ENCODE peak calls at places on chromosome 3, in nine cellular contexts. X, C, K, H, S, R, W, O and F are unnamed samples.

GRCh38 chr3:30346927-30347320 is 259.5 kb upstream of the TGFBR2 start:
- DNase-seq in X (no peak), C (no peak), K (no peak), H (no peak), S (no peak), R (no peak), W (no peak), O (no peak), F (no peak)

GRCh38 chr3:94159062-94159726 is 96.3 kb downstream of the NSUN3 start:
- DNase-seq in X (no peak), C (peak), K (peak), H (no peak), S (peak), R (peak), W (peak), O (no peak), F (peak)

GRCh38 chr3:171809513-171810277 is 588 bp downstream of the PLD1 start:
- DNase-seq in X (no peak), C (peak), K (peak), H (peak), S (peak), R (peak), W (peak), O (peak), F (peak)

GRCh38 chr3:107242579-107242978 is 134.7 kb upstream of the CCDC54 start:
- DNase-seq in X (no peak), C (no peak), K (no peak), H (no peak), S (no peak), R (no peak), W (no peak), O (no peak), F (no peak)

GRCh38 chr3:144084929-144085328 is 113.3 kb downstream of the DIPK2A start:
- DNase-seq in X (no peak), C (no peak), K (no peak), H (no peak), S (no peak), R (no peak), W (no peak), O (no peak), F (peak)

GRCh38 chr3:7977245-7978103 is 524.1 kb upstream of the LMCD1 start:
- DNase-seq in X (no peak), C (no peak), K (peak), H (no peak), S (no peak), R (no peak), W (peak), O (no peak), F (peak)

GRCh38 chr3:634511-634910 is 437.9 kb downstream of the CHL1 start:
- DNase-seq in X (no peak), C (no peak), K (no peak), H (no peak), S (no peak), R (no peak), W (no peak), O (no peak), F (no peak)

GRCh38 chr3:28700728-28701127 is 352.1 kb upstream of the AZI2 start:
- DNase-seq in X (no peak), C (no peak), K (no peak), H (no peak), S (no peak), R (no peak), W (no peak), O (no peak), F (no peak)

GRCh38 chr3:138942861-138943623 is 3.9 kb downstream of the FOXL2 start:
- DNase-seq in X (no peak), C (no peak), K (no peak), H (no peak), S (no peak), R (no peak), W (no peak), O (peak), F (no peak)

GRCh38 chr3:155233213-155233612 is 60.3 kb downstream of the STRIT1 start:
- DNase-seq in X (no peak), C (peak), K (peak), H (no peak), S (peak), R (peak), W (peak), O (peak), F (peak)

GRCh38 chr3:140629351-140630137 is 48.3 kb upstream of the TRIM42 start:
- DNase-seq in X (no peak), C (peak), K (peak), H (no peak), S (peak), R (peak), W (peak), O (no peak), F (peak)

GRCh38 chr3:36097180-36097579 is 283.1 kb upstream of the STAC start:
- DNase-seq in X (no peak), C (no peak), K (no peak), H (no peak), S (no peak), R (no peak), W (no peak), O (no peak), F (no peak)

GRCh38 chr3:99625237-99625622 is 13.2 kb upstream of the COL8A1 start:
- DNase-seq in X (no peak), C (no peak), K (no peak), H (no peak), S (no peak), R (no peak), W (no peak), O (no peak), F (no peak)

GRCh38 chr3:99624536-99625236 is 13.7 kb upstream of the COL8A1 start:
- DNase-seq in X (no peak), C (no peak), K (no peak), H (no peak), S (no peak), R (no peak), W (no peak), O (no peak), F (no peak)

GRCh38 chr3:99620976-99621375 is 17.4 kb upstream of the COL8A1 start:
- DNase-seq in X (no peak), C (peak), K (no peak), H (no peak), S (no peak), R (peak), W (no peak), O (no peak), F (no peak)

GRCh38 chr3:99614768-99615167 is 23.6 kb upstream of the COL8A1 start:
- DNase-seq in X (no peak), C (no peak), K (no peak), H (no peak), S (no peak), R (no peak), W (no peak), O (no peak), F (no peak)

DNA sequence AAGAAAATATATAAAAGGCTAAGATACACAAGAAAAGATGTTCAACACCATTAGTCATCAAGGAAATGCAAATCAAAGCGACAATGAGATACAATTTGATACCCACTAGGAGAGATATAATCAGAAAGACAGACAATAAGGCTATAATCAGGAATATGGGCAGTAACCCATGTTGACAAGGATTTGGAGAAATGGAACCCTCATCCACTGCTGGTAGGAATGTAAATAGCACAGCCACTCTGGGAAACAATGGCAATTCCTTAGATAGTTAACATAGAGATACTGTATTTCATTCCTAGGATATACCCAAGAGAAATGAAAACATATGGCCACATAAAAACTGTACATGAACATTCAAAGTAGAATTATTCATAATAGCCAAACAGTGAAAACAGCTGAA is 18.3 kb upstream of the COL8A1 start:
- DNase-seq in X (no peak), C (no peak), K (no peak), H (no peak), S (no peak), R (no peak), W (no peak), O (no peak), F (no peak)
- TF ChIP-seq CTCF in X (peak), C (peak), K (no peak), H (no peak), S (no peak), R (peak), W (no peak), O (no peak), F (no peak)

GRCh38 chr3:10320320-10320677 is 613 bp downstream of the SEC13 start:
- DNase-seq in X (no peak), C (no peak), K (no peak), H (no peak), S (no peak), R (no peak), W (no peak), O (no peak), F (no peak)

GRCh38 chr3:10319251-10319650 is 1.7 kb downstream of the SEC13 start:
- DNase-seq in X (no peak), C (no peak), K (no peak), H (no peak), S (no peak), R (no peak), W (no peak), O (no peak), F (no peak)

GRCh38 chr3:10319804-10320203 is 1.1 kb downstream of the SEC13 start:
- DNase-seq in X (no peak), C (no peak), K (peak), H (no peak), S (no peak), R (peak), W (peak), O (no peak), F (no peak)

GRCh38 chr3:10321630-10322354 is 880 bp upstream of the SEC13 start:
- DNase-seq in X (no peak), C (no peak), K (no peak), H (no peak), S (no peak), R (no peak), W (no peak), O (no peak), F (no peak)

DNA sequence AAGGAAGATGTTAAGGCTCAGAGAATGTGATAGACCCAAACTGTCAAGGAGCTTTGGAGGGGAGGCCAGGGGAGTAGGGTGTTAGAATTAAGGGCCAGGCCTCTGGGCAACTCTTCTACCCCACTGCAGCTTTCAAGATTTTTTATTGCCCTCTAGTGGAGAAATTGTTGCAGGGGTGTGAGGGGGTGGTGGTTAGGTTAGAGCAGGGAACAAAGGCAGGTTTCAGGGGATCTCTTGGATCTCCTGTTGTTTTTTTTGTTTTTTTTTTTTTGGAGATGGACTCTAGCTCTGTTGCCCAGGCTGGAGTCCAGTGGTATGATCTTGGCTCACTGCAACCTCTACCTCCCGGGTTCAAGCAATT is 1.4 kb upstream of the SEC13 start:
- DNase-seq in X (no peak), C (no peak), K (no peak), H (no peak), S (peak), R (no peak), W (peak), O (no peak), F (peak)
- TF ChIP-seq CTCF in X (peak), C (peak), K (peak), H (peak), S (no peak), R (peak), W (peak), O (no peak), F (peak)

DNA sequence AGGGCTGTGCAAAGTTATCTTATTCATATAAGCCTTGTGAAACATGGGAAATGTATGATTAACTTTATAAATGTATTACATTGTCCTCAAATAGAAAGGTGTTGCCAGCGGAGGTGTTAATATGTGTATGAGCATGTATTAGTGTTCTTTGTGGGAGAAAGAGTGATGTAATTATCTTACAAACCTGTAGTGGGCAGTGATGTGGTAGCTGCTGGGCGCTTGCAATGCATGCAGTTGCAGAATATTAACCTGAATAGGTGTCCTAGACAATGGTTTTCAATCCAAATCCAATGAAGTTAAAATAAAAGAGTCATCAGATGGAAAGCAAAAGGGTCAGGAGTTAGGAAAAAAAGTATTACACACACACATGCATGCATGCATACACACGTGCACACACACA is 881.3 kb upstream of the CADM2 start:
- DNase-seq in X (no peak), C (no peak), K (no peak), H (no peak), S (no peak), R (no peak), W (peak), O (no peak), F (peak)
- TF ChIP-seq CTCF in X (peak), C (no peak), K (peak), H (no peak), S (no peak), R (peak), W (peak), O (no peak), F (peak)

DNA sequence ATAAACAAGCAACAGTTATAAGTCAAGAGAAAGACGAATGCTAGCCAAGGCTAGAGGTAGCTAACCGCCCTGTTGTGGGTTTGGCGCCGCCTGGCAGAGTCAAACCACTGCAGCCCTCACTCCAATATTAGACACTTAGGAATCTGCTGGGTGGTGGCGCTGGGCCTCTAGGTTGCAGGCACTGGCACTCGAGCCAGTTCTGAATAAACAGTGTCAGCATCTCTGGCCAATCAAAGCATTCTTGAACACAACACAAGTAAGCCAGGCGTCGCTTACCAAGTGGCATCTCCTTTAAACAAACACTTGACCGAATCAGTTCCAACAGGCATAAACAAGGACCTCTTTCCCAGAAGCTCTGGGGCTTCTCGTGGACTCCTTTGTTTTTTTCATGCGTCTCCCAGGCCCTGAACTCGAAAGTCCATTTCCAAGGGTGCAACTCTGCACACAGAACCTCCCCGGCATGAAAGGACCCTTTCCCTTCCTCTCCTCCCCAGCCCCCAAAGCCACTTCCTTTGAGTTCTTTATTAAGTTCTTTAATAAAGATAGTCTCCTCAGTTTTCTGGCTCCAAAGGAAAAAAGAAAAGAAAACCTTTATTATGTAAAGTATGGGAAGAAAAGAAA is 82.3 kb downstream of the LRIG1 start:
- DNase-seq in X (no peak), C (no peak), K (peak), H (no peak), S (no peak), R (no peak), W (no peak), O (no peak), F (no peak)
- TF ChIP-seq CTCF in X (no peak), C (no peak), K (peak), H (no peak), S (no peak), R (no peak), W (no peak), O (no peak), F (no peak)